ENCODE peak calls at places on chromosomes 3 and 15, in eight cellular contexts. I is mammary epithelial cell, L is GM10248, O is Peyer's patch, K is fibroblast of the aortic adventitia, F is HFFc6, J is stomach, X is endothelial cell. T is an unnamed sample.

GRCh38 chr3:172101107-172101506 is 61.7 kb downstream of the FNDC3B start:
- DNase-seq in I (no peak), L (peak), O (no peak), K (no peak), F (no peak), J (no peak), X (no peak), T (no peak)

GRCh38 chr15:101023501-101024110 is 104.4 kb downstream of the LRRK1 start:
- DNase-seq in I (no peak), L (no peak), O (peak), K (peak), F (no peak), J (peak), X (peak), T (no peak)

GRCh38 chr15:73079570-73079969 is 27.3 kb downstream of the NEO1 start:
- DNase-seq in I (no peak), L (no peak), O (no peak), K (peak), F (no peak), J (no peak), X (no peak), T (no peak)

GRCh38 chr3:155701882-155702465 is 42.9 kb downstream of the PLCH1 start:
- DNase-seq in I (peak), L (peak), O (no peak), K (peak), F (peak), J (no peak), X (no peak), T (no peak)

GRCh38 chr15:41417418-41417811 is 520 bp downstream of the RTF1 start:
- DNase-seq in I (peak), L (peak), O (no peak), K (peak), F (no peak), J (no peak), X (no peak), T (no peak)

GRCh38 chr3:23879485-23879884 is 37.3 kb downstream of the NKIRAS1 start:
- DNase-seq in I (no peak), L (no peak), O (no peak), K (no peak), F (no peak), J (no peak), X (no peak), T (no peak)

GRCh38 chr3:48938689-48939088 is 20.0 kb downstream of the ARIH2 start:
- DNase-seq in I (no peak), L (no peak), O (no peak), K (no peak), F (no peak), J (no peak), X (no peak), T (no peak)

GRCh38 chr15:57343018-57343417 is 33.3 kb upstream of the CGNL1 start:
- DNase-seq in I (no peak), L (no peak), O (no peak), K (no peak), F (no peak), J (no peak), X (no peak), T (no peak)

GRCh38 chr3:87350367-87351199 is 74.2 kb upstream of the POU1F1 start:
- DNase-seq in I (peak), L (peak), O (no peak), K (peak), F (peak), J (no peak), X (peak), T (no peak)

DNA sequence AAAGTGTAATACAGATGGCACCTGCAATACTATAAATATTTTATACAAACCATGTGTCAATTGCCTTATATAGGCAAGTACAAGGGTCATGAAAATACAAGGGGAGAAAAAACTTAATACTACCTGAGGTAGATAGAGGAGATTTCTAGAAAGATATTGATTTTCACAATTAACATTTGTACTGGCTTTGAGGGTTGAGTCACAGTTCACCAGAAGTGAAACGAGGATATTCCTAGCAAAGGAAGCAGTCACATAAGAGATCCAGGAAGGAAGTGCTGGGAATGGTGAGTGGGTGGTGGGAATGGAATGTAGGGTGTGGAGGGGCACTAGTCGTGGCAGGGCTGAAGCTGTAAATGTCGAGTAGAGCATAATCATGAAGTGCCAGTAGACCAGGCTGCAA is 108.7 kb downstream of the P2RY1 start:
- DNase-seq in I (peak), L (no peak), O (no peak), K (no peak), F (no peak), J (no peak), X (no peak), T (no peak)
- TF ChIP-seq CTCF in I (no peak), L (no peak), O (no peak), K (no peak), F (no peak), J (no peak), X (no peak), T (no peak)

GRCh38 chr3:62110801-62111200 is 262.5 kb downstream of the FEZF2 start:
- DNase-seq in I (no peak), L (no peak), O (no peak), K (peak), F (no peak), J (no peak), X (no peak), T (no peak)

GRCh38 chr3:62113092-62113491 is 260.3 kb downstream of the FEZF2 start:
- DNase-seq in I (no peak), L (no peak), O (no peak), K (no peak), F (no peak), J (no peak), X (no peak), T (no peak)

GRCh38 chr3:62109534-62109933 is 263.8 kb downstream of the FEZF2 start:
- DNase-seq in I (peak), L (no peak), O (no peak), K (peak), F (peak), J (no peak), X (no peak), T (no peak)
- TF ChIP-seq CTCF in I (no peak), L (no peak), O (no peak), K (peak), F (peak), J (no peak), X (no peak), T (no peak)

GRCh38 chr15:59255647-59256380 is 49.2 kb downstream of the LDHAL6B start:
- DNase-seq in I (no peak), L (no peak), O (no peak), K (no peak), F (no peak), J (no peak), X (no peak), T (no peak)
- TF ChIP-seq CTCF in I (no peak), L (no peak), O (no peak), K (no peak), F (no peak), J (no peak), X (no peak), T (no peak)

DNA sequence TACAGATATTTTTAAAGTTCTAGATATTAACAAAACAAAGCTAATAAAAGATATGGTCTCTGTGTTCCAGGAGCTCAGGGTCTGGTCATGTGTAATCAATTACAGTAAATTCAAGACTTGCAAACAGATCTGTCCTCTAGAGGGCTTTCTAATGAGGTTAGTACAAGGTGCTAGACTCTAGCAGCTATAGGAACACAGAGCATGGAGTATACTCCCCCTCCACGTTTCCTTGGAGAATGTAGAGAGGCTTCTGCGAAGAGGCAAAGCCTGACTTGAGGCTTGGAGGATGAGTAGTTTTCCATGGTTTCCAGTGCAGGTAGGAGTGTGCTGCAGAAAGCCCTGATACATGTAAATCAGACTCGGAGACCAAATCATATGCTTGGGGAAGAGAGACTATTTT is 32.7 kb upstream of the DLG1 start:
- DNase-seq in I (no peak), L (no peak), O (no peak), K (no peak), F (no peak), J (no peak), X (no peak), T (no peak)
- TF ChIP-seq CTCF in I (peak), L (no peak), O (no peak), K (peak), F (peak), J (no peak), X (no peak), T (no peak)

GRCh38 chr3:63934041-63934440 is 21.9 kb upstream of the SCAANT1 start:
- DNase-seq in I (no peak), L (no peak), O (no peak), K (no peak), F (no peak), J (no peak), X (peak), T (no peak)

GRCh38 chr3:63933459-63933858 is 21.3 kb upstream of the SCAANT1 start:
- DNase-seq in I (no peak), L (peak), O (no peak), K (no peak), F (no peak), J (no peak), X (no peak), T (no peak)

GRCh38 chr3:63934484-63934883 is 22.3 kb upstream of the SCAANT1 start:
- DNase-seq in I (no peak), L (no peak), O (no peak), K (no peak), F (no peak), J (no peak), X (no peak), T (no peak)

GRCh38 chr3:63932509-63933212 is 20.5 kb upstream of the SCAANT1 start:
- DNase-seq in I (no peak), L (no peak), O (no peak), K (no peak), F (no peak), J (no peak), X (no peak), T (no peak)

GRCh38 chr3:63931290-63931689 is 19.1 kb upstream of the SCAANT1 start:
- DNase-seq in I (no peak), L (no peak), O (no peak), K (no peak), F (no peak), J (no peak), X (no peak), T (no peak)
- TF ChIP-seq CTCF in I (no peak), L (no peak), O (no peak), K (no peak), F (no peak), J (no peak), X (no peak), T (no peak)

GRCh38 chr3:190458040-190458439 is 8.3 kb upstream of the TMEM207 start:
- DNase-seq in I (peak), L (no peak), O (no peak), K (peak), F (peak), J (no peak), X (no peak), T (no peak)
- TF ChIP-seq CTCF in I (no peak), L (no peak), O (no peak), K (no peak), F (no peak), J (no peak), X (no peak), T (no peak)

GRCh38 chr3:14278265-14278798 is 99.7 kb downstream of the LSM3 start:
- DNase-seq in I (no peak), L (no peak), O (no peak), K (no peak), F (no peak), J (no peak), X (no peak), T (no peak)
- TF ChIP-seq CTCF in I (no peak), L (no peak), O (no peak), K (no peak), F (no peak), J (no peak), X (no peak), T (no peak)

T was measured in neural crest cell.